ENCODE peak calls at places on chromosome 13, in eight cellular contexts. One of them, this sample, is unnamed.

GRCh38 chr13:94176576-94176975 is 302.9 kb downstream of the DCT start:
- DNase-seq in activated gamma-delta T cell treated with Interleukin-2 at 50 U/mL for 16 hours: no peak
- DNase-seq in stimulated activated CD8-positive, alpha-beta memory T cell treated with anti-CD3 and anti-CD28 coated beads, Interleukin-7, amount 100 ng/mL, for 48 hours: no peak
- DNase-seq in aorta: no peak
- DNase-seq in GM13977: no peak
- DNase-seq in lung microvascular endothelial cell: no peak
- DNase-seq in central memory CD8-positive, alpha-beta T cell: no peak
- DNase-seq in NCI-H2029: no peak
- DNase-seq in this sample: no peak

GRCh38 chr13:77674802-77675201 is 22.7 kb upstream of the SLAIN1 start:
- DNase-seq in aorta: no peak
- DNase-seq in stimulated activated CD8-positive, alpha-beta memory T cell treated with anti-CD3 and anti-CD28 coated beads, Interleukin-7, amount 100 ng/mL, for 48 hours: no peak
- DNase-seq in GM13977: no peak
- DNase-seq in lung microvascular endothelial cell: no peak
- DNase-seq in activated gamma-delta T cell treated with Interleukin-2 at 50 U/mL for 16 hours: no peak
- DNase-seq in NCI-H2029: no peak
- DNase-seq in central memory CD8-positive, alpha-beta T cell: no peak
- DNase-seq in this sample: no peak

GRCh38 chr13:41418027-41418426 is 39.3 kb upstream of the RGCC start:
- DNase-seq in central memory CD8-positive, alpha-beta T cell: no peak
- DNase-seq in aorta: no peak
- DNase-seq in activated gamma-delta T cell treated with Interleukin-2 at 50 U/mL for 16 hours: no peak
- DNase-seq in GM13977: no peak
- DNase-seq in stimulated activated CD8-positive, alpha-beta memory T cell treated with anti-CD3 and anti-CD28 coated beads, Interleukin-7, amount 100 ng/mL, for 48 hours: no peak
- DNase-seq in NCI-H2029: no peak
- DNase-seq in lung microvascular endothelial cell: no peak
- DNase-seq in this sample: no peak

GRCh38 chr13:50382951-50383350 is 367.7 kb downstream of the KCNRG start:
- DNase-seq in activated gamma-delta T cell treated with Interleukin-2 at 50 U/mL for 16 hours: no peak
- DNase-seq in central memory CD8-positive, alpha-beta T cell: no peak
- DNase-seq in GM13977: no peak
- DNase-seq in lung microvascular endothelial cell: no peak
- DNase-seq in NCI-H2029: no peak
- DNase-seq in aorta: no peak
- DNase-seq in stimulated activated CD8-positive, alpha-beta memory T cell treated with anti-CD3 and anti-CD28 coated beads, Interleukin-7, amount 100 ng/mL, for 48 hours: no peak
- DNase-seq in this sample: no peak

GRCh38 chr13:106650690-106651205 is 82.8 kb upstream of the ARGLU1 start:
- DNase-seq in lung microvascular endothelial cell: no peak
- DNase-seq in aorta: no peak
- DNase-seq in GM13977: no peak
- DNase-seq in NCI-H2029: no peak
- DNase-seq in central memory CD8-positive, alpha-beta T cell: no peak
- DNase-seq in stimulated activated CD8-positive, alpha-beta memory T cell treated with anti-CD3 and anti-CD28 coated beads, Interleukin-7, amount 100 ng/mL, for 48 hours: no peak
- DNase-seq in activated gamma-delta T cell treated with Interleukin-2 at 50 U/mL for 16 hours: no peak
- DNase-seq in this sample: no peak

GRCh38 chr13:23160241-23161175 is 20.3 kb upstream of the SGCG start:
- DNase-seq in GM13977: peak
- DNase-seq in central memory CD8-positive, alpha-beta T cell: no peak
- DNase-seq in NCI-H2029: no peak
- DNase-seq in stimulated activated CD8-positive, alpha-beta memory T cell treated with anti-CD3 and anti-CD28 coated beads, Interleukin-7, amount 100 ng/mL, for 48 hours: no peak
- DNase-seq in aorta: no peak
- DNase-seq in lung microvascular endothelial cell: no peak
- DNase-seq in activated gamma-delta T cell treated with Interleukin-2 at 50 U/mL for 16 hours: no peak
- DNase-seq in this sample: no peak

GRCh38 chr13:34678154-34678553 is 263.9 kb upstream of the NBEA start:
- DNase-seq in central memory CD8-positive, alpha-beta T cell: no peak
- DNase-seq in NCI-H2029: no peak
- DNase-seq in stimulated activated CD8-positive, alpha-beta memory T cell treated with anti-CD3 and anti-CD28 coated beads, Interleukin-7, amount 100 ng/mL, for 48 hours: no peak
- DNase-seq in activated gamma-delta T cell treated with Interleukin-2 at 50 U/mL for 16 hours: no peak
- DNase-seq in lung microvascular endothelial cell: peak
- DNase-seq in aorta: no peak
- DNase-seq in GM13977: no peak
- DNase-seq in this sample: no peak

GRCh38 chr13:98528663-98529064 is 48.2 kb downstream of the STK24 start:
- DNase-seq in GM13977: no peak
- DNase-seq in central memory CD8-positive, alpha-beta T cell: no peak
- DNase-seq in aorta: peak
- DNase-seq in NCI-H2029: no peak
- DNase-seq in stimulated activated CD8-positive, alpha-beta memory T cell treated with anti-CD3 and anti-CD28 coated beads, Interleukin-7, amount 100 ng/mL, for 48 hours: no peak
- DNase-seq in lung microvascular endothelial cell: no peak
- DNase-seq in activated gamma-delta T cell treated with Interleukin-2 at 50 U/mL for 16 hours: no peak
- DNase-seq in this sample: peak

GRCh38 chr13:29536853-29537252 is 58.6 kb downstream of the SLC7A1 start:
- DNase-seq in NCI-H2029: no peak
- DNase-seq in central memory CD8-positive, alpha-beta T cell: no peak
- DNase-seq in GM13977: no peak
- DNase-seq in aorta: no peak
- DNase-seq in lung microvascular endothelial cell: no peak
- DNase-seq in stimulated activated CD8-positive, alpha-beta memory T cell treated with anti-CD3 and anti-CD28 coated beads, Interleukin-7, amount 100 ng/mL, for 48 hours: no peak
- DNase-seq in activated gamma-delta T cell treated with Interleukin-2 at 50 U/mL for 16 hours: no peak
- DNase-seq in this sample: no peak

GRCh38 chr13:35354882-35355281 is 121.6 kb downstream of the MAB21L1 start:
- DNase-seq in GM13977: no peak
- DNase-seq in central memory CD8-positive, alpha-beta T cell: no peak
- DNase-seq in activated gamma-delta T cell treated with Interleukin-2 at 50 U/mL for 16 hours: no peak
- DNase-seq in lung microvascular endothelial cell: no peak
- DNase-seq in stimulated activated CD8-positive, alpha-beta memory T cell treated with anti-CD3 and anti-CD28 coated beads, Interleukin-7, amount 100 ng/mL, for 48 hours: no peak
- DNase-seq in aorta: no peak
- DNase-seq in NCI-H2029: no peak
- DNase-seq in this sample: no peak

GRCh38 chr13:25018729-25019115 is 77.2 kb upstream of the PABPC3 start:
- DNase-seq in GM13977: no peak
- DNase-seq in central memory CD8-positive, alpha-beta T cell: no peak
- DNase-seq in aorta: no peak
- DNase-seq in lung microvascular endothelial cell: no peak
- DNase-seq in activated gamma-delta T cell treated with Interleukin-2 at 50 U/mL for 16 hours: no peak
- DNase-seq in stimulated activated CD8-positive, alpha-beta memory T cell treated with anti-CD3 and anti-CD28 coated beads, Interleukin-7, amount 100 ng/mL, for 48 hours: no peak
- DNase-seq in NCI-H2029: no peak
- DNase-seq in this sample: no peak

GRCh38 chr13:94641432-94641941 is 39.8 kb downstream of the GPR180 start:
- DNase-seq in GM13977: no peak
- DNase-seq in NCI-H2029: peak
- DNase-seq in activated gamma-delta T cell treated with Interleukin-2 at 50 U/mL for 16 hours: no peak
- DNase-seq in aorta: no peak
- DNase-seq in stimulated activated CD8-positive, alpha-beta memory T cell treated with anti-CD3 and anti-CD28 coated beads, Interleukin-7, amount 100 ng/mL, for 48 hours: no peak
- DNase-seq in lung microvascular endothelial cell: peak
- DNase-seq in central memory CD8-positive, alpha-beta T cell: no peak
- DNase-seq in this sample: no peak

GRCh38 chr13:44764334-44764733 is 188.2 kb upstream of the TSC22D1 start:
- DNase-seq in activated gamma-delta T cell treated with Interleukin-2 at 50 U/mL for 16 hours: no peak
- DNase-seq in central memory CD8-positive, alpha-beta T cell: no peak
- DNase-seq in aorta: no peak
- DNase-seq in lung microvascular endothelial cell: no peak
- DNase-seq in NCI-H2029: no peak
- DNase-seq in GM13977: no peak
- DNase-seq in stimulated activated CD8-positive, alpha-beta memory T cell treated with anti-CD3 and anti-CD28 coated beads, Interleukin-7, amount 100 ng/mL, for 48 hours: no peak
- DNase-seq in this sample: no peak

GRCh38 chr13:50129065-50129922 is 114.0 kb downstream of the KCNRG start:
- DNase-seq in lung microvascular endothelial cell: no peak
- DNase-seq in aorta: peak
- DNase-seq in stimulated activated CD8-positive, alpha-beta memory T cell treated with anti-CD3 and anti-CD28 coated beads, Interleukin-7, amount 100 ng/mL, for 48 hours: no peak
- DNase-seq in NCI-H2029: no peak
- DNase-seq in activated gamma-delta T cell treated with Interleukin-2 at 50 U/mL for 16 hours: no peak
- DNase-seq in central memory CD8-positive, alpha-beta T cell: no peak
- DNase-seq in GM13977: peak
- DNase-seq in this sample: peak

GRCh38 chr13:111949311-111949710 is 117.6 kb upstream of the SOX1 start:
- DNase-seq in NCI-H2029: no peak
- DNase-seq in GM13977: no peak
- DNase-seq in aorta: no peak
- DNase-seq in stimulated activated CD8-positive, alpha-beta memory T cell treated with anti-CD3 and anti-CD28 coated beads, Interleukin-7, amount 100 ng/mL, for 48 hours: no peak
- DNase-seq in lung microvascular endothelial cell: no peak
- DNase-seq in central memory CD8-positive, alpha-beta T cell: no peak
- DNase-seq in activated gamma-delta T cell treated with Interleukin-2 at 50 U/mL for 16 hours: no peak
- DNase-seq in this sample: no peak

GRCh38 chr13:29758591-29759114 is 91.8 kb downstream of the UBL3 start:
- DNase-seq in NCI-H2029: no peak
- DNase-seq in lung microvascular endothelial cell: no peak
- DNase-seq in stimulated activated CD8-positive, alpha-beta memory T cell treated with anti-CD3 and anti-CD28 coated beads, Interleukin-7, amount 100 ng/mL, for 48 hours: peak
- DNase-seq in aorta: peak
- DNase-seq in GM13977: peak
- DNase-seq in central memory CD8-positive, alpha-beta T cell: peak
- DNase-seq in activated gamma-delta T cell treated with Interleukin-2 at 50 U/mL for 16 hours: peak
- DNase-seq in this sample: peak

GRCh38 chr13:68056816-68057710 is 826.9 kb upstream of the PCDH9 start:
- DNase-seq in central memory CD8-positive, alpha-beta T cell: no peak
- DNase-seq in GM13977: no peak
- DNase-seq in NCI-H2029: peak
- DNase-seq in stimulated activated CD8-positive, alpha-beta memory T cell treated with anti-CD3 and anti-CD28 coated beads, Interleukin-7, amount 100 ng/mL, for 48 hours: no peak
- DNase-seq in lung microvascular endothelial cell: peak
- DNase-seq in activated gamma-delta T cell treated with Interleukin-2 at 50 U/mL for 16 hours: no peak
- DNase-seq in aorta: peak
- DNase-seq in this sample: no peak

GRCh38 chr13:52827839-52828238 is 20.6 kb downstream of the PCDH8 start:
- DNase-seq in stimulated activated CD8-positive, alpha-beta memory T cell treated with anti-CD3 and anti-CD28 coated beads, Interleukin-7, amount 100 ng/mL, for 48 hours: no peak
- DNase-seq in aorta: no peak
- DNase-seq in activated gamma-delta T cell treated with Interleukin-2 at 50 U/mL for 16 hours: no peak
- DNase-seq in central memory CD8-positive, alpha-beta T cell: no peak
- DNase-seq in NCI-H2029: peak
- DNase-seq in lung microvascular endothelial cell: no peak
- DNase-seq in GM13977: no peak
- DNase-seq in this sample: no peak

This sample was measured in GM12865.